ENCODE peak calls at places on chromosomes 12 and 14, in five cellular contexts. Z is IMR-90; G is CD8-positive, alpha-beta memory T cell; C is heart left ventricle; R is right cardiac atrium. A is an unnamed sample.

GRCh38 chr12:63151898-63152700 is 1.1 kb upstream of the AVPR1A start:
- DNase-seq in Z (peak; percentile 24), G (no peak), C (peak; percentile 55), R (peak; percentile 30), A (peak; percentile 13)

GRCh38 chr12:2960432-2960956 is 1.3 kb downstream of the TEAD4 start:
- DNase-seq in Z (peak; percentile 67), G (no peak), C (no peak), R (no peak), A (no peak)

GRCh38 chr12:126807312-126807711 is 1459.7 kb upstream of the TMEM132C start:
- DNase-seq in Z (no peak), G (no peak), C (no peak), R (no peak), A (no peak)

GRCh38 chr12:39780527-39781446 is 161.2 kb upstream of the ABCD2 start:
- DNase-seq in Z (no peak), G (no peak), C (no peak), R (no peak), A (no peak)

GRCh38 chr12:101021911-101022388 is 188.1 kb downstream of the SLC5A8 start:
- DNase-seq in Z (peak; percentile 90), G (no peak), C (no peak), R (no peak), A (no peak)

GRCh38 chr12:52860102-52860838 is 11.5 kb upstream of the KRT78 start:
- DNase-seq in Z (peak; percentile 52), G (no peak), C (no peak), R (no peak), A (no peak)

GRCh38 chr14:95901014-95901413 is 24.4 kb downstream of the TUNAR start:
- DNase-seq in Z (peak; percentile 33), G (no peak), C (no peak), R (no peak), A (no peak)

GRCh38 chr14:55628426-55628825 is 48.4 kb downstream of the KTN1 start:
- DNase-seq in Z (peak; percentile 7), G (no peak), C (no peak), R (no peak), A (no peak)

GRCh38 chr12:69540606-69541386 is 44.5 kb upstream of the CCT2 start:
- DNase-seq in Z (peak; percentile 84), G (no peak), C (no peak), R (no peak), A (no peak)

GRCh38 chr14:61893371-61893940 is 131.2 kb downstream of the SNAPC1 start:
- DNase-seq in Z (no peak), G (no peak), C (no peak), R (no peak), A (no peak)

GRCh38 chr14:54209501-54210231 is 187.1 kb upstream of the CDKN3 start:
- DNase-seq in Z (peak; percentile 30), G (no peak), C (no peak), R (no peak), A (no peak)

GRCh38 chr12:130620756-130621155 is 95.3 kb downstream of the RIMBP2 start:
- DNase-seq in Z (no peak), G (no peak), C (no peak), R (no peak), A (no peak)

GRCh38 chr12:132279184-132279889 is 50.1 kb downstream of the GALNT9 start:
- DNase-seq in Z (peak; percentile 9), G (no peak), C (peak; percentile 72), R (peak; percentile 88), A (no peak)

GRCh38 chr14:29817767-29818166 is 109.9 kb downstream of the PRKD1 start:
- DNase-seq in Z (no peak), G (no peak), C (no peak), R (no peak), A (no peak)

GRCh38 chr14:24317141-24317927 is 6.0 kb downstream of the LTB4R start:
- DNase-seq in Z (no peak), G (no peak), C (no peak), R (no peak), A (no peak)

GRCh38 chr12:53287741-53288216 is 7.6 kb upstream of the PFDN5 start:
- DNase-seq in Z (peak; percentile 61), G (peak; percentile 62), C (peak; percentile 72), R (peak; percentile 89), A (peak; percentile 79)

DNA sequence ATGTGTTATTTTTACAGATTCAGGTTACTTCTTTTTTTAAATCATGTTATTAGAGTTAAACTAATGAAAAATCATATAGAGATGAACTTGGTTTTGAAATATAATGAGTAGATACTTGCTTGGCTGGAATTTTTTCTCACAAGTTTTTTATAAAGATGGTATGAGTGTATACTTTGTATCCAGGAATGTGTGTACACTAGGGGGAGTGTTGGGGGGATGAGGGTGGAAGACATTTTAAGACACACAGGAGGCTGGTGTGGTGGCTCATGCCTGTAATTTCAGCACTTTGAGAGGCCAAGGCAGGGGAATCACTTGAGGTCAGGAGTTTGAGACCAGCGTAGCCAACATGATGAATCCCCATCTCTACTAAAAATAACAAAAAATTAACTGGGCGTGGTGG is 23.2 kb downstream of the PPM1A start:
- DNase-seq in Z (no peak), G (no peak), C (no peak), R (no peak), A (no peak)
- H3K4me1 ChIP-seq in Z (no peaks in the 10 kb centered on the region), G (peaks cover 32% of the 10 kb centered on the region), C (no peaks in the 10 kb centered on the region), R (peaks cover 6% of the 10 kb centered on the region), A (peaks cover 4% of the 10 kb centered on the region)

GRCh38 chr12:51323317-51323960 is 535 bp downstream of the BIN2 start:
- DNase-seq in Z (no peak), G (peak; percentile 74), C (no peak), R (no peak), A (no peak)
- H3K4me3 ChIP-seq in Z (no peak overlapping the region), G (peak overlapping the region; percentile 80), C (peak overlapping the region; percentile 51), R (peak overlapping the region; percentile 2), A (no peak overlapping the region)

DNA sequence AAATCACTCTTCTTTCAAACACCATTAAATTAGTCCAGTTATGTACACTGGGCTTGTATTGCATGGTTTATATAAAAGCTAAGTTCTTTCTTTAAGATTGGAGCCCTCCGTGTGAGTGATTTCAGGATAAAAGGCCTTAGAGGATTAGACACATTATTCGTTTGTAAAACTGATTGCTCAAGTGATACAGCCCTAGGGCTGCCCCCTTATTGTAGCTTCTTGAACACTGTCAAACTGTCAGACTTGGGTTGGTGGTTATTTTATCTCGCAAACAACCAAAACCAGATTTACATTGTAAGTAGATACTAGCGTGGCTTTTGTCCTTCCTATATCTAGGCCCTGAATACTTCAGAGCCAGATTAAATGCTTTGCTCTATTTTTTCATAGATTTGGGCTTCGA is 129.2 kb downstream of the ETV6 start:
- DNase-seq in Z (no peak), G (no peak), C (no peak), R (no peak), A (no peak)
- H3K27ac ChIP-seq in Z (no peak overlapping the region), G (no peak overlapping the region), C (peak overlapping the region; percentile 34), R (peak overlapping the region; percentile 21), A (no peak overlapping the region)

GRCh38 chr12:123645851-123646250 is 12.2 kb downstream of the GTF2H3 start:
- DNase-seq in Z (no peak), G (no peak), C (no peak), R (no peak), A (no peak)

DNA sequence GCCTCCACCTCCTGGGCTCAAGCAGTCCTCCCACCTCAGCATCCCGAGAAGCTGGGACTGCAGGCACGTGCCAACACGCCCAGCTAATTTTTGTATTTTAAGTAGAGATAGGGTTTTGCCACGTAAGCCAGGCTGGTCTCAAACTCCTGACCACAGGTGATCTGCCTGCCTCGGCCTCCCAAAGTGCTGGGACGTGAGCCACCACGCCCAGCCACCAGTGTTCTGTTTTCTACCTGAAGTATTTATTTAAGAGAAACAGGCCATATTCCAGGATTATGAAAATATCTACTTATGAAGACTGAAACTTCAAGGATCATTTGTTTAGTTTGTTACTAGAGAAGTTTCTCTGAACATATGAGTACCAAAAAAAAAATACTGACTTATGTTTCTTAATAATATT is 10.3 kb downstream of the GTF2H3 start:
- DNase-seq in Z (no peak), G (no peak), C (no peak), R (no peak), A (no peak)
- H3K4me1 ChIP-seq in Z (no peaks in the 10 kb centered on the region), G (no peaks in the 10 kb centered on the region), C (no peaks in the 10 kb centered on the region), R (no peaks in the 10 kb centered on the region), A (no peaks in the 10 kb centered on the region)

DNA sequence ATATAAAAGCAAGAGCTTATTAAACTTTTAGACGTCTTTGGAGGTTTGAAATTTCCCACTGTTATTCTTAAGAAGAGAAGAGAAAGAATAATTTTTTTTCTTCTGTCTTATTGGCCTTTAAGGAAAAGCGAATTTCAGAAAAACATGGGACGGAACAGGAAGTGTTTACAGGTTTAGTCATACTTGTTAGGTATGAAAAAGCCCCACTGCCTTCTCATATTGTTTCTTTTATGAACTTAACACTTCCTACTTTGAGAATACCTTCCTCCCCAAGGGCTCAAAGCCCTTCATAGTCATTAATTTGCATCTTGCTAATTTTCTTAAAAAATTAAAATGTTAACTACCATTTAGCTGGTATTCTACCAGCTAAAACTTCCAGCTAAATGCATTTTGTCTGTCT is 82.0 kb downstream of the ETV6 start:
- DNase-seq in Z (peak; percentile 73), G (no peak), C (no peak), R (no peak), A (no peak)
- H3K4me3 ChIP-seq in Z (no peak overlapping the region), G (peak overlapping the region; percentile 55), C (no peak overlapping the region), R (no peak overlapping the region), A (no peak overlapping the region)

DNA sequence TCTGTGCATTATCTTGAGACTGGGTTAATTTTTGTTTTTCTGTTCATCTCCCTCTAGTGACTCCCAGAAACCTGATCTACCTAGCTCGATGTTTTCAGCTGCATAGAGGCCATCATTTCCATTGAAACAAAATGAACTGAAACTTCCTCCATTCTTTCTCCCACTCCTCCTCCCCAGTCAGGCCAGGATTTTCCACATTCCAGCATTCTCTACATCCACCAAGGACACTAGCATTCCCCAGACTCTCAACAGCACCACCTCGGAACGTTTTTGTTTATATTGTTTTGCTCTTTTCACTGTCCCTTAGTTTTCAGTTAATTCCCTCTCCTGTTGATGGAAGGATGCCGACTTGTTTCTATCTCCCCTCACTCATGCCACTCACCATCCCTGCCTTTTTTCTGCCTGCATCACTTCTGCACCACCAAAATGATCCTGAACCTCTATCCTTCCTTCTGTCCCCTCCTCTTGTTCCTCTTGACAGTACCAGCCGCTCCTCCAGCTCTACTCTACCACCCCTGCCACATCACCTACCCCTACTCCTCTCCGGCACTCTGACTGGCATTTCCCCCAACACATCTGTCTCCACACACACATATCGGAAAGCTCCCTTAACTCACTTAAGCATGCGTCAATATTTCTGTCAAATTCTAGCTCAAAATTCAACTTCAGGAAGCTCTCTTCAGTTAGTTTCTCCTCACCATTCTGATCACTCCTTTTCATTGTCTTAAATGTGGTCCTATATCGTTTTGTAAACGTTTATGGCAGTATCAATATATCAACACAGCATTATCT is 13.2 kb downstream of the OR6S1 start:
- DNase-seq in Z (no peak), G (no peak), C (no peak), R (no peak), A (no peak)
- H3K27ac ChIP-seq in Z (no peak overlapping the region), G (no peak overlapping the region), C (no peak overlapping the region), R (no peak overlapping the region), A (no peak overlapping the region)

DNA sequence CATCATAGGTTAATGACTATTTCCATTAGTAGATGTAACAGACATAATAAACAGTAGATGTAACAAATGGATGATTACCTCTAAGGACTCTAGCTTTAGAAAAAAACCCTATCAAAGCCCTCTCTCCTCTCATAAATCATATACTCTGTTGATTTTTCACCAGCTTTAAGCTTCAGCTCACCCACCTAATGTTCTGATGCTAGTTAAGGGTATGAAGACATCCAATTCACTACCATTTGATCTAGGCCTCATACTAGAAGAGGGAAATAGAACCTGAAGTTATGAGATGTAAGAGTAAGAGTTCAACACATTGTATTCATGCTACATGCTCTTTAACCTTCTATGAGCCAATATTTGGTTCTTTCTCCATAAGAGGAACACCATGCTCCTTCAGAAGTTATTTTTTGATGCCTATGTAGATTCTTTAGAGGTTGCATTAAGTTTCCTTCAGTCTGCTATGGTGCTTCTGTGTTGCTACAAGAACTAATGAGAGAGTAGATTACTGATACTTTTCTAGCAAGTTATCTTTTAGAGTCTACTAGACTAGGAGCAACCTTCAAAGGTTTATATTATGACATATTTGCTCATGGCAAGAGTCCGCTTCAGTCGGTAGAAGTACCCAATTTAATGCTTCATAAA is 16.0 kb downstream of the A2M start:
- DNase-seq in Z (no peak), G (no peak), C (no peak), R (no peak), A (no peak)
- H3K4me1 ChIP-seq in Z (no peaks in the 10 kb centered on the region), G (no peaks in the 10 kb centered on the region), C (no peaks in the 10 kb centered on the region), R (no peaks in the 10 kb centered on the region), A (no peaks in the 10 kb centered on the region)